ENCODE peak calls at places on chromosomes 6 and 20, in nine cellular contexts. O, B, D, N, A, K, E, G and H are unnamed samples.

GRCh38 chr6:10175330-10175729 is 239.5 kb downstream of the TFAP2A start:
- DNase-seq in O (no peak), B (no peak), D (no peak), N (peak; percentile 27), A (no peak), K (no peak), E (no peak), G (no peak), H (no peak)

GRCh38 chr6:52975580-52975979 is 19.5 kb downstream of the GSTA4 start:
- DNase-seq in O (no peak), B (no peak), D (no peak), N (no peak), A (no peak), K (no peak), E (no peak), G (no peak), H (no peak)

GRCh38 chr6:127972815-127973214 is 72.0 kb upstream of the THEMIS start:
- DNase-seq in O (no peak), B (no peak), D (no peak), N (no peak), A (no peak), K (no peak), E (no peak), G (no peak), H (peak; percentile 66)

GRCh38 chr20:45484676-45485075 is 15.1 kb downstream of the WFDC2 start:
- DNase-seq in O (no peak), B (no peak), D (no peak), N (no peak), A (peak; percentile 34), K (no peak), E (no peak), G (peak; percentile 51), H (no peak)

GRCh38 chr20:41004561-41005360 is 23.9 kb upstream of the TOP1 start:
- DNase-seq in O (no peak), B (no peak), D (no peak), N (peak; percentile 71), A (no peak), K (no peak), E (no peak), G (no peak), H (no peak)

GRCh38 chr6:170266061-170266825 is 24.6 kb downstream of the DLL1 start:
- DNase-seq in O (no peak), B (no peak), D (peak; percentile 49), N (no peak), A (peak; percentile 49), K (no peak), E (no peak), G (no peak), H (no peak)

GRCh38 chr20:29497261-29497671 is 1760.2 kb upstream of the DEFB115 start:
- DNase-seq in O (no peak), B (no peak), D (peak; percentile 25), N (no peak), A (no peak), K (peak; percentile 18), E (peak; percentile 51), G (no peak), H (no peak)

GRCh38 chr20:51802170-51802745 is at the start of gene SALL4:
- DNase-seq in O (no peak), B (no peak), D (no peak), N (no peak), A (no peak), K (peak; percentile 56), E (no peak), G (peak; percentile 99), H (no peak)

GRCh38 chr6:44495036-44495901 is 107.8 kb downstream of the CDC5L start:
- DNase-seq in O (no peak), B (no peak), D (no peak), N (no peak), A (no peak), K (no peak), E (no peak), G (no peak), H (no peak)

GRCh38 chr20:12644481-12644880 is 364.3 kb upstream of the SPTLC3 start:
- DNase-seq in O (no peak), B (no peak), D (no peak), N (no peak), A (no peak), K (no peak), E (no peak), G (no peak), H (no peak)

GRCh38 chr20:34953960-34954359 is 1.6 kb downstream of the GSS start:
- DNase-seq in O (no peak), B (no peak), D (no peak), N (no peak), A (no peak), K (no peak), E (no peak), G (no peak), H (no peak)

GRCh38 chr20:63953764-63954429 is 2.3 kb downstream of the UCKL1 start:
- DNase-seq in O (no peak), B (no peak), D (no peak), N (no peak), A (no peak), K (peak; percentile 38), E (no peak), G (no peak), H (no peak)

GRCh38 chr20:63951398-63952209 is 4.6 kb downstream of the UCKL1 start:
- DNase-seq in O (no peak), B (peak; percentile 55), D (no peak), N (no peak), A (peak; percentile 77), K (peak; percentile 41), E (no peak), G (no peak), H (no peak)

GRCh38 chr20:63950701-63951397 is 5.4 kb downstream of the UCKL1 start:
- DNase-seq in O (no peak), B (peak; percentile 51), D (no peak), N (no peak), A (no peak), K (peak; percentile 50), E (no peak), G (no peak), H (peak; percentile 25)

GRCh38 chr20:63952769-63953168 is 3.4 kb downstream of the UCKL1 start:
- DNase-seq in O (no peak), B (no peak), D (no peak), N (no peak), A (peak; percentile 57), K (peak; percentile 35), E (no peak), G (no peak), H (no peak)

DNA sequence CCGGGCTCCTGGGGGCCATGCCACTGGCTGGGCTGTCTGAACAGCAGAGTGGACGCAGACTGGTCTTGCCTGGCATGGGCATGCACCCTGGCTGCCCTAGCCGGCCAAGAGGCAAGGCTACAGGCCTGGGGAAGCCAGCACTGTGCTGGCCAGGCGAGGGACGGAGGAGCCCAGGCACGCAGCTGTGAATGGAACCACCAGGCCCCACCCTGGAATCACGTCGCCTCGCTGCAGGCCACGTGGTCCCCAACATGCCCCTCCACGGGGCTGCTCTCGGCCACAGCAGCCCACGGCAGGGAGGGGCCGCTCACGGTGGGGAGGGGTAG is 4.0 kb downstream of the UCKL1 start:
- DNase-seq in O (no peak), B (no peak), D (no peak), N (no peak), A (no peak), K (peak; percentile 35), E (no peak), G (no peak), H (no peak)
- H3K27ac ChIP-seq in O (peak overlapping the region; percentile 20), B (peak overlapping the region; percentile 98), D (no peak overlapping the region), N (no peak overlapping the region), A (peak overlapping the region; percentile 85), K (no peak overlapping the region), E (peak overlapping the region; percentile 75), G (no peak overlapping the region), H (no peak overlapping the region)

DNA sequence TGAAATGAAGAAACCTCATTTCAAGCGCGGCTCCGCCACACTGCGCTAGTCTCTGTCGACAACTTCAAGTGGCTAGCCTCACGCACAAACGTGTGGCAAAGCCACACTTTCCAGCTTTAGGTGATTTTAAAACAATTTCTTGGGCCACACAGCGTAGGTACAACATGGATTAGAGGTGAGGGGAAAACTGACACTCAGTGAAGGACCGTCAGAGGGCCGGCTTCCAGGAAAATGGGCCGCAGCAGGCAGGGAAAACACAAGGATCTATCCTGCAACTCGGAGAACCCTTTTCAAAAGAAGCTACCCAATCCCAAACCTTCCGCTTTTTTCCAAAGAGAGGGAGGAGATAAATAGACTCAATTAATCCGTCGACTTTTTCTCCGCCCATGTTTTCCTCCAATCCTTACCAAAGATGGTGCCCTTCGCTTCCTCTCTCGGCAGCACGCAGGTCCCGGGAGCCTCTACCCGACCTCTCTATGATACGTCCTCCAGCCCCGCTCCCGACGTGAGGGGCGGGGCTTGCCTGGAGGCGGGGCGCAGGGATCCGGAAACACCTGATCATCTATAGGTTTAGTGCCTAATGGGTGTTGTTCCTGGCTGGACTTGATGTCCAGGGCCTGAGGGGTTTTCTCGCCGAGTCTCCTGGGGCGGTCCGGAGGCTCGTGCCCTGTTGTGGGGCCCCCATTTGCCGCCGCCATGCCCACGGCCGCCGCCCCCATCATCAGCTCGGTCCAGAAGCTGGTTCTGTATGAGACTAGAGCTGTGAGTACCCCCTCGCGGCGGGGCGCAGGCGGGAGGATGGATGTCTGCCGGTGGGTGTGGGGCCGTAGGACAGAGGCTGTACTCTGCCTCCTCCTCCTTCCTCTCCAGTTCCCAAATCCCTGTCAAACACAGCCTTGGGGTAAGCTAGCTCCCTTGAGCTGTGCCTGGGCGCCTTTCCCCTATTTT is at the start of the genes AK9 and FIG4:
- DNase-seq in O (peak; percentile 95), B (peak; percentile 92), D (peak; percentile 94), N (peak; percentile 90), A (peak; percentile 97), K (peak; percentile 92), E (peak; percentile 96), G (peak; percentile 98), H (peak; percentile 85)
- H3K27ac ChIP-seq in O (peak within 1 kb of the TSS; percentile 92), B (peak within 1 kb of the TSS; percentile 83), D (peak within 1 kb of the TSS; percentile 73), N (peak within 1 kb of the TSS; percentile 52), A (peak within 1 kb of the TSS; percentile 92), K (peak within 1 kb of the TSS; percentile 88), E (peak within 1 kb of the TSS; percentile 93), G (peak within 1 kb of the TSS; percentile 96), H (peak within 1 kb of the TSS; percentile 74)

GRCh38 chr6:116419069-116419468 is 42.1 kb upstream of the CALHM6 start:
- DNase-seq in O (no peak), B (no peak), D (no peak), N (peak; percentile 53), A (no peak), K (no peak), E (no peak), G (no peak), H (no peak)
- H3K27ac ChIP-seq in O (no peak overlapping the region), B (no peak overlapping the region), D (no peak overlapping the region), N (peak overlapping the region; percentile 67), A (no peak overlapping the region), K (no peak overlapping the region), E (no peak overlapping the region), G (no peak overlapping the region), H (no peak overlapping the region)

GRCh38 chr6:47206626-47207025 is 103.1 kb downstream of the TNFRSF21 start:
- DNase-seq in O (no peak), B (no peak), D (no peak), N (no peak), A (no peak), K (no peak), E (no peak), G (no peak), H (no peak)
- H3K27ac ChIP-seq in O (no peak overlapping the region), B (no peak overlapping the region), D (no peak overlapping the region), N (no peak overlapping the region), A (no peak overlapping the region), K (no peak overlapping the region), E (no peak overlapping the region), G (no peak overlapping the region), H (no peak overlapping the region)